ENCODE peak calls at places on chromosomes 11 and 22, in nine cellular contexts. One of them, this sample, is unnamed.

GRCh38 chr11:61577383-61578118 is 3.3 kb downstream of the SYT7 start:
- DNase-seq in heart left ventricle: peak; percentile 71
- DNase-seq in cardiac muscle cell: peak; percentile 84
- DNase-seq in HFFc6: no peak
- DNase-seq in GM10248: no peak
- DNase-seq in BE2C: peak; percentile 42
- DNase-seq in GM13976: no peak
- DNase-seq in cardiac fibroblast: peak; percentile 17
- DNase-seq in fibroblast of pulmonary artery: no peak
- DNase-seq in this sample: no peak

GRCh38 chr11:45736424-45736823 is 68.5 kb upstream of the SLC35C1 start:
- DNase-seq in heart left ventricle: no peak
- DNase-seq in cardiac muscle cell: no peak
- DNase-seq in HFFc6: peak; percentile 31
- DNase-seq in GM10248: no peak
- DNase-seq in BE2C: no peak
- DNase-seq in GM13976: no peak
- DNase-seq in cardiac fibroblast: peak; percentile 71
- DNase-seq in fibroblast of pulmonary artery: peak; percentile 52
- DNase-seq in this sample: peak; percentile 95

GRCh38 chr22:30754971-30755759 is 60.5 kb downstream of the OSBP2 start:
- DNase-seq in heart left ventricle: peak; percentile 41
- DNase-seq in cardiac muscle cell: peak; percentile 75
- DNase-seq in HFFc6: peak; percentile 64
- DNase-seq in GM10248: peak; percentile 85
- DNase-seq in BE2C: peak; percentile 68
- DNase-seq in GM13976: peak; percentile 83
- DNase-seq in cardiac fibroblast: peak; percentile 91
- DNase-seq in fibroblast of pulmonary artery: peak; percentile 91
- DNase-seq in this sample: peak; percentile 59

GRCh38 chr22:30887418-30887817 is 81.2 kb downstream of the MORC2 start:
- DNase-seq in heart left ventricle: no peak
- DNase-seq in cardiac muscle cell: no peak
- DNase-seq in HFFc6: no peak
- DNase-seq in GM10248: no peak
- DNase-seq in BE2C: no peak
- DNase-seq in GM13976: no peak
- DNase-seq in cardiac fibroblast: no peak
- DNase-seq in fibroblast of pulmonary artery: no peak
- DNase-seq in this sample: no peak

GRCh38 chr11:336666-337002 is 16.0 kb upstream of the IFITM3 start:
- DNase-seq in heart left ventricle: no peak
- DNase-seq in cardiac muscle cell: no peak
- DNase-seq in HFFc6: no peak
- DNase-seq in GM10248: no peak
- DNase-seq in BE2C: no peak
- DNase-seq in GM13976: no peak
- DNase-seq in cardiac fibroblast: no peak
- DNase-seq in fibroblast of pulmonary artery: no peak
- DNase-seq in this sample: no peak

GRCh38 chr11:61626580-61627380 is 45.9 kb upstream of the SYT7 start:
- DNase-seq in heart left ventricle: peak; percentile 80
- DNase-seq in cardiac muscle cell: peak; percentile 91
- DNase-seq in HFFc6: no peak
- DNase-seq in GM10248: no peak
- DNase-seq in BE2C: no peak
- DNase-seq in GM13976: no peak
- DNase-seq in cardiac fibroblast: peak; percentile 27
- DNase-seq in fibroblast of pulmonary artery: peak; percentile 45
- DNase-seq in this sample: peak; percentile 80

GRCh38 chr11:132184079-132184478 is 813.7 kb downstream of the NTM start:
- DNase-seq in heart left ventricle: no peak
- DNase-seq in cardiac muscle cell: no peak
- DNase-seq in HFFc6: no peak
- DNase-seq in GM10248: no peak
- DNase-seq in BE2C: no peak
- DNase-seq in GM13976: no peak
- DNase-seq in cardiac fibroblast: no peak
- DNase-seq in fibroblast of pulmonary artery: no peak
- DNase-seq in this sample: no peak

GRCh38 chr11:14973621-14974020 is 1.5 kb upstream of the CALCA start:
- DNase-seq in heart left ventricle: no peak
- DNase-seq in cardiac muscle cell: peak; percentile 44
- DNase-seq in HFFc6: no peak
- DNase-seq in GM10248: no peak
- DNase-seq in BE2C: peak; percentile 18
- DNase-seq in GM13976: peak; percentile 41
- DNase-seq in cardiac fibroblast: peak; percentile 15
- DNase-seq in fibroblast of pulmonary artery: no peak
- DNase-seq in this sample: no peak

GRCh38 chr11:19398772-19399542 is 158.2 kb upstream of the E2F8 start:
- DNase-seq in heart left ventricle: no peak
- DNase-seq in cardiac muscle cell: no peak
- DNase-seq in HFFc6: peak; percentile 83
- DNase-seq in GM10248: no peak
- DNase-seq in BE2C: no peak
- DNase-seq in GM13976: no peak
- DNase-seq in cardiac fibroblast: peak; percentile 81
- DNase-seq in fibroblast of pulmonary artery: peak; percentile 80
- DNase-seq in this sample: no peak

GRCh38 chr11:15829312-15829711 is 527.0 kb downstream of the SOX6 start:
- DNase-seq in heart left ventricle: no peak
- DNase-seq in cardiac muscle cell: no peak
- DNase-seq in HFFc6: no peak
- DNase-seq in GM10248: peak; percentile 22
- DNase-seq in BE2C: no peak
- DNase-seq in GM13976: peak; percentile 19
- DNase-seq in cardiac fibroblast: no peak
- DNase-seq in fibroblast of pulmonary artery: no peak
- DNase-seq in this sample: no peak

GRCh38 chr11:69801513-69802335 is 17.5 kb downstream of the FGF3 start:
- DNase-seq in heart left ventricle: no peak
- DNase-seq in cardiac muscle cell: peak; percentile 54
- DNase-seq in HFFc6: no peak
- DNase-seq in GM10248: peak; percentile 62
- DNase-seq in BE2C: peak; percentile 63
- DNase-seq in GM13976: peak; percentile 76
- DNase-seq in cardiac fibroblast: peak; percentile 12
- DNase-seq in fibroblast of pulmonary artery: peak; percentile 14
- DNase-seq in this sample: no peak

GRCh38 chr11:62340269-62340901 is 3.1 kb downstream of the ASRGL1 start:
- DNase-seq in heart left ventricle: peak; percentile 47
- DNase-seq in cardiac muscle cell: peak; percentile 56
- DNase-seq in HFFc6: peak; percentile 38
- DNase-seq in GM10248: peak; percentile 55
- DNase-seq in BE2C: peak; percentile 52
- DNase-seq in GM13976: peak; percentile 48
- DNase-seq in cardiac fibroblast: peak; percentile 68
- DNase-seq in fibroblast of pulmonary artery: peak; percentile 64
- DNase-seq in this sample: no peak

GRCh38 chr11:121300313-121300971 is 7.9 kb downstream of the SC5D start:
- DNase-seq in heart left ventricle: no peak
- DNase-seq in cardiac muscle cell: peak; percentile 28
- DNase-seq in HFFc6: no peak
- DNase-seq in GM10248: no peak
- DNase-seq in BE2C: no peak
- DNase-seq in GM13976: no peak
- DNase-seq in cardiac fibroblast: no peak
- DNase-seq in fibroblast of pulmonary artery: no peak
- DNase-seq in this sample: no peak

GRCh38 chr11:64123102-64123434 is 42.8 kb downstream of the MACROD1 start:
- DNase-seq in heart left ventricle: peak; percentile 69
- DNase-seq in cardiac muscle cell: no peak
- DNase-seq in HFFc6: no peak
- DNase-seq in GM10248: no peak
- DNase-seq in BE2C: peak; percentile 43
- DNase-seq in GM13976: no peak
- DNase-seq in cardiac fibroblast: no peak
- DNase-seq in fibroblast of pulmonary artery: no peak
- DNase-seq in this sample: no peak

GRCh38 chr11:102312656-102313055 is 4.6 kb upstream of the BIRC3 start:
- DNase-seq in heart left ventricle: no peak
- DNase-seq in cardiac muscle cell: no peak
- DNase-seq in HFFc6: no peak
- DNase-seq in GM10248: no peak
- DNase-seq in BE2C: no peak
- DNase-seq in GM13976: no peak
- DNase-seq in cardiac fibroblast: peak; percentile 39
- DNase-seq in fibroblast of pulmonary artery: peak; percentile 34
- DNase-seq in this sample: no peak

GRCh38 chr11:114847599-114847998 is 169.3 kb downstream of the NXPE2 start:
- DNase-seq in heart left ventricle: no peak
- DNase-seq in cardiac muscle cell: no peak
- DNase-seq in HFFc6: no peak
- DNase-seq in GM10248: no peak
- DNase-seq in BE2C: no peak
- DNase-seq in GM13976: no peak
- DNase-seq in cardiac fibroblast: no peak
- DNase-seq in fibroblast of pulmonary artery: no peak
- DNase-seq in this sample: no peak

GRCh38 chr11:45500457-45500856 is 165.0 kb downstream of the CHST1 start:
- DNase-seq in heart left ventricle: no peak
- DNase-seq in cardiac muscle cell: no peak
- DNase-seq in HFFc6: no peak
- DNase-seq in GM10248: no peak
- DNase-seq in BE2C: no peak
- DNase-seq in GM13976: no peak
- DNase-seq in cardiac fibroblast: peak; percentile 4
- DNase-seq in fibroblast of pulmonary artery: no peak
- DNase-seq in this sample: no peak

GRCh38 chr11:16782226-16782919 is 43.9 kb downstream of the C11orf58 start:
- DNase-seq in heart left ventricle: no peak
- DNase-seq in cardiac muscle cell: no peak
- DNase-seq in HFFc6: no peak
- DNase-seq in GM10248: no peak
- DNase-seq in BE2C: no peak
- DNase-seq in GM13976: no peak
- DNase-seq in cardiac fibroblast: no peak
- DNase-seq in fibroblast of pulmonary artery: no peak
- DNase-seq in this sample: no peak

GRCh38 chr22:22787151-22787550 is 100.5 kb upstream of the IGLL5 start:
- DNase-seq in heart left ventricle: no peak
- DNase-seq in cardiac muscle cell: no peak
- DNase-seq in HFFc6: no peak
- DNase-seq in GM10248: no peak
- DNase-seq in BE2C: no peak
- DNase-seq in GM13976: no peak
- DNase-seq in cardiac fibroblast: no peak
- DNase-seq in fibroblast of pulmonary artery: no peak
- DNase-seq in this sample: no peak

GRCh38 chr11:2102132-2102882 is 36.9 kb downstream of the IGF2 start:
- DNase-seq in heart left ventricle: peak; percentile 53
- DNase-seq in cardiac muscle cell: no peak
- DNase-seq in HFFc6: no peak
- DNase-seq in GM10248: no peak
- DNase-seq in BE2C: no peak
- DNase-seq in GM13976: no peak
- DNase-seq in cardiac fibroblast: no peak
- DNase-seq in fibroblast of pulmonary artery: no peak
- DNase-seq in this sample: no peak
- TF ChIP-seq CTCF in heart left ventricle: no peak
- TF ChIP-seq CTCF in cardiac muscle cell: no peak
- TF ChIP-seq CTCF in HFFc6: no peak
- TF ChIP-seq CTCF in GM10248: no peak
- TF ChIP-seq CTCF in BE2C: no peak
- TF ChIP-seq CTCF in GM13976: no peak
- TF ChIP-seq CTCF in cardiac fibroblast: no peak
- TF ChIP-seq CTCF in fibroblast of pulmonary artery: no peak
- TF ChIP-seq CTCF in this sample: no peak

DNA sequence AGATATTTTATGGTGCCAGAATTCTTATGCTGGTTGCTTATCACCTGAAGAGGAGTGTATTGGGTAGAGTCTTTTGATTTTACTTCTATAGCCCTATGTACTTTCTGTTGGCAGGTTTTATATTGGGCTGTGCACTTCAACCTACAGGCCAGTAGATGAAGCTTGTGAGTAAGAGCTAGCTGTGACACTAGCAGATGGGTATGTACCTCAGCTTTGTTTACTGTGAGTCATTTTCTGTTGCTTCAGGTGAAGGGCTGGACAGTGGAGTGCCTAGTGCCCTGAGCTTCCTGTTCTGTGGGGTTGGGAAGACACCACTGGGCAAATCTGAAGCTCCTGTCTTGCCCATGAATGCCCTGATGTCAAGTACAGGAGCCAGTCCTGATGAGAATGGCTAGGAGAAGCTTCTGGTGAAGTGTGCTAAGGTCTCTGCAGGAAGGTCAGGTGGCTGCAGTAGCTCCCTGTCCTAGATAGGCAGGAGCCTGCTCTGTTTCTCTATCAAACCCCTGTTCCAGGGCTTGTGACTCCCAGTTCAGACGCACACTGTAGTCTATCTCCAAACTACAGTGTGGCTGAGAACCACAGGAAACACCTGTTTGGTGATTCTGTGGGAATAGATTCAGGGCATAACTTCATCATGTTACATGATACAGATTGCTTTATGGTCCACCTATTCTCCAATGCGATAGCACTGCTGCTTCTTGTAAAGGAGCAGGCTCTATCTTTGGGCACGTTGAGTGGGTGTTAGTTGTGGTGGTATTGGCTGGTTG is 755.7 kb downstream of the KCNA4 start:
- DNase-seq in heart left ventricle: no peak
- DNase-seq in cardiac muscle cell: no peak
- DNase-seq in HFFc6: peak; percentile 39
- DNase-seq in GM10248: no peak
- DNase-seq in BE2C: no peak
- DNase-seq in GM13976: no peak
- DNase-seq in cardiac fibroblast: peak; percentile 79
- DNase-seq in fibroblast of pulmonary artery: peak; percentile 26
- DNase-seq in this sample: peak; percentile 90
- TF ChIP-seq CTCF in heart left ventricle: no peak
- TF ChIP-seq CTCF in cardiac muscle cell: no peak
- TF ChIP-seq CTCF in HFFc6: peak; percentile 24
- TF ChIP-seq CTCF in GM10248: no peak
- TF ChIP-seq CTCF in BE2C: no peak
- TF ChIP-seq CTCF in GM13976: no peak
- TF ChIP-seq CTCF in cardiac fibroblast: peak; percentile 26
- TF ChIP-seq CTCF in fibroblast of pulmonary artery: no peak
- TF ChIP-seq CTCF in this sample: peak; percentile 54

DNA sequence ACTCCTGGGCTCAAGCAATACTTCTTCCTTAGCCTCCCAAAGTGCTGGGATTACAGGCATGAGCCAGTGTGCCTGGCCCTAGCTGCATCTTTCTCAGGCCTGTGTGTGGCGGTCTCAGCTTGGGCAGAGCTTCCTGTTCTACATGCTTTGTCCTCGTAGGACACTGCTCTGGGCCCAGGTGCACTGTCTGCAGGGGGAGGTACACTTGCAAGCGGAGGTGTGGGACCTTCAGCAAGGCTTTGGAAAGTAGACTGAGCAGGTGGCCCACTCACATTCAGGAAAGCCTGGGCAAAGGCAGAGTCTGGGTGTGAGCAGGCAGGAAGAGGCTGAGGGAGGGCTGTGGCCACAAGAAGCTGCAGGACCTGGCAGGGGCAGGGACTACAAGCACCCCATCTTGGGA is 33.6 kb upstream of the SUSD2 start:
- DNase-seq in heart left ventricle: no peak
- DNase-seq in cardiac muscle cell: no peak
- DNase-seq in HFFc6: no peak
- DNase-seq in GM10248: no peak
- DNase-seq in BE2C: no peak
- DNase-seq in GM13976: no peak
- DNase-seq in cardiac fibroblast: no peak
- DNase-seq in fibroblast of pulmonary artery: no peak
- DNase-seq in this sample: no peak
- TF ChIP-seq CTCF in heart left ventricle: no peak
- TF ChIP-seq CTCF in cardiac muscle cell: no peak
- TF ChIP-seq CTCF in HFFc6: no peak
- TF ChIP-seq CTCF in GM10248: no peak
- TF ChIP-seq CTCF in BE2C: no peak
- TF ChIP-seq CTCF in GM13976: no peak
- TF ChIP-seq CTCF in cardiac fibroblast: no peak
- TF ChIP-seq CTCF in fibroblast of pulmonary artery: no peak
- TF ChIP-seq CTCF in this sample: no peak

GRCh38 chr22:43946391-43946680 is 8.9 kb upstream of the SAMM50 start:
- DNase-seq in heart left ventricle: no peak
- DNase-seq in cardiac muscle cell: peak; percentile 26
- DNase-seq in HFFc6: no peak
- DNase-seq in GM10248: no peak
- DNase-seq in BE2C: no peak
- DNase-seq in GM13976: no peak
- DNase-seq in cardiac fibroblast: peak; percentile 13
- DNase-seq in fibroblast of pulmonary artery: peak; percentile 5
- DNase-seq in this sample: no peak
- TF ChIP-seq CTCF in heart left ventricle: no peak
- TF ChIP-seq CTCF in cardiac muscle cell: no peak
- TF ChIP-seq CTCF in HFFc6: no peak
- TF ChIP-seq CTCF in GM10248: no peak
- TF ChIP-seq CTCF in BE2C: peak; percentile 35
- TF ChIP-seq CTCF in GM13976: no peak
- TF ChIP-seq CTCF in cardiac fibroblast: no peak
- TF ChIP-seq CTCF in fibroblast of pulmonary artery: no peak
- TF ChIP-seq CTCF in this sample: no peak